ENCODE peak calls at places on chromosomes 16 and 17, in five cellular contexts. Q, I, Y, J and F are unnamed samples. For H3K4me1 and H3K9me3, the result is how much of the 10 kb centered on the place peaks cover.

GRCh38 chr17:55426851-55427586 is 5.4 kb upstream of the MMD start:
- DNase-seq in J (no peak), Q (no peak), Y (no peak), I (no peak), F (no peak)

GRCh38 chr16:15835136-15835878 is 21.5 kb downstream of the MYH11 start:
- DNase-seq in I (no peak), J (no peak), Q (no peak), Y (no peak), F (no peak)

GRCh38 chr17:7720125-7720524 is 2.6 kb downstream of the DNAH2 start:
- DNase-seq in Y (no peak), J (no peak), Q (no peak), I (no peak), F (no peak)

GRCh38 chr17:57675427-57675826 is 69.7 kb downstream of the CCDC182 start:
- DNase-seq in Q (no peak), I (no peak), Y (no peak), J (peak), F (no peak)

GRCh38 chr16:85637808-85638186 is 24.7 kb downstream of the GSE1 start:
- DNase-seq in Q (no peak), J (peak), I (no peak), Y (no peak), F (no peak)

GRCh38 chr17:362721-363120 is 10.1 kb upstream of the RPH3AL start:
- DNase-seq in I (no peak), Q (no peak), Y (no peak), J (no peak), F (no peak)

GRCh38 chr17:4444782-4445473 is 11.2 kb downstream of the SPNS3 start:
- DNase-seq in J (peak), Y (peak), I (no peak), Q (peak), F (peak)

GRCh38 chr16:48112603-48113400 is 43.0 kb downstream of the ABCC12 start:
- DNase-seq in J (no peak), Q (no peak), Y (peak), I (no peak), F (no peak)

GRCh38 chr17:57419940-57420522 is 163.7 kb downstream of the MSI2 start:
- DNase-seq in I (no peak), Y (no peak), Q (no peak), J (no peak), F (no peak)

GRCh38 chr16:17552351-17552750 is 81.6 kb upstream of the XYLT1 start:
- DNase-seq in J (no peak), Q (no peak), Y (no peak), I (no peak), F (no peak)

GRCh38 chr17:63445571-63446217 is 412 bp downstream of the CYB561 start:
- DNase-seq in I (peak), Q (peak), Y (no peak), J (peak), F (no peak)

GRCh38 chr16:68636818-68637217 is 8.3 kb upstream of the CDH3 start:
- DNase-seq in J (no peak), Y (no peak), I (no peak), Q (no peak), F (no peak)

GRCh38 chr17:82228842-82229685 is at the start of gene SLC16A3:
- DNase-seq in Q (peak), J (no peak), I (peak), Y (peak), F (no peak)

GRCh38 chr16:47230296-47230695 is 86.6 kb upstream of the NETO2 start:
- DNase-seq in I (no peak), Y (no peak), J (no peak), Q (no peak), F (no peak)

GRCh38 chr16:75938818-75939217 is 212.5 kb upstream of the CPHXL start:
- DNase-seq in J (no peak), I (no peak), Y (no peak), Q (no peak), F (no peak)

GRCh38 chr16:89860747-89861304 is 12.6 kb upstream of the TCF25 start:
- DNase-seq in Q (peak), J (peak), I (peak), Y (peak), F (peak)

GRCh38 chr16:49622421-49623402 is 233.2 kb downstream of the ZNF423 start:
- DNase-seq in I (no peak), Q (no peak), J (no peak), Y (no peak), F (no peak)

GRCh38 chr17:16438173-16438556 is 22.8 kb downstream of the TRPV2 start:
- DNase-seq in I (no peak), J (no peak), Q (no peak), Y (no peak), F (no peak)
- H3K4me3 ChIP-seq in I (peak), J (peak), Q (peak), Y (peak), F (peak)

GRCh38 chr17:39632153-39632941 is 4.6 kb upstream of the STARD3 start:
- DNase-seq in J (no peak), I (no peak), Q (peak), Y (no peak), F (no peak)
- H3K4me1 ChIP-seq in J (under half), I (under half), Q (under half), Y (under half), F (under half)

DNA sequence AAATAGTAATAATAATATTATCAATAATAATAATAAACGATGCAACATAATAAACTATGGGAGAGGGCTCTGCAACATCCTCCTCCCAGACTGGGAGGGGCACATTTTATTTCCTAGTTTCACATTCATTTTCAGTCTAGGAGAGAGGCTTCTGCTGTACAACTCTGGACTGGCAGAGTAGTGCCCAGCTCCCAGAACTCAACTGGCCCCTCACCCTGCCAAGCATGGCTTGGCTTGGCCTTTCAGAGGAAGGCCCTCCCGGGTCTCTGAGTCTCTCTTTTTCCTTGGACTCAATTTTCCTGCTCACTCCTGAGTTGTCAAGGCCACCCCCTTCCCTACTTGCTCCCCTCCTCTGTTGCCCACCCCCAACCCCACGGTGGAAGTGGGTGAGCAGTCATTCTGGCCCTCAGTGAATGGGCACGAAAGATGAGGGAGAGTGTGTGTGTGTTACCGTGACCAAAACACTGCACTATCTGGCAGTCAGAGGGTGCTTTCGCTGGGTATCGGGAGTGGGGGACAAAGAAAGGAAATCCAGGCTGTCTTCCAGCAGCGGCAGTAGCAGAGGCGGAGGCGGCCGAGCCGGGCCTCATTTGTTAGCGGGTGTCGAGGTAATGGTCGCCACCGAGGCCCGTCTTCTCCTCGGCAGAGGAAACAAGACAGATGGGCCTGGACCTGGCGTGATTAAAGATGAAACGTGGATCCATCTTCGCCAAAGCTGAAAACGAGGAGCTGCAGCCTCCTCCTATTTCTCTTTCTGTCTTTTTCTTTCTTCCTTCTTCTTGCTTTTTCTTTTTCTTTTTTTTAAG is 2.3 kb downstream of the HOXB4 start:
- DNase-seq in Y (no peak), J (no peak), Q (no peak), I (no peak), F (no peak)
- H3K9me3 ChIP-seq in Y (under half), J (under half), Q (under half), I (under half), F (under half)

GRCh38 chr17:61381537-61381936 is 18.1 kb upstream of the TBX2 start:
- DNase-seq in Q (no peak), J (no peak), Y (no peak), I (no peak), F (no peak)
- H3K4me3 ChIP-seq in Q (no peak), J (no peak), Y (no peak), I (no peak), F (no peak)

DNA sequence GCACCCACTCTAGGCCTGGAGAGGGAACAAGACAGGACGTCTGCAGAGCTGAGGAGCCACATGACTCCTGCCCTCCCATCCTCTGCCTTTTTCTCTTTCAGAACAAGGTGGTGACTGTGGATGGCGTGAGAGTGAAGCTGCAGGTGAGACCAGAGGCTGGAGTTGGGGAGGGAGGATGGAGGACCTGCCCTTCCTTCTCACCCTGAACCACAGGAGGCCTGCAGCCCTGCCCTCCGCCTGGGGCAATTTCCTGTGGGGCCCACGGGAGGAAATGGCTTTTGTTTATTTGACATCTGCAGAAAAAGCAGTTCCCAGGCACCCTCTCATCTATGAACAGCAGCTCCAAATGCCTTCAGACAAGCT is 5.1 kb downstream of the RAB37 start:
- DNase-seq in Y (no peak), J (no peak), I (peak), Q (peak), F (no peak)
- H3K4me1 ChIP-seq in Y (under half), J (under half), I (half or more), Q (under half), F (under half)

DNA sequence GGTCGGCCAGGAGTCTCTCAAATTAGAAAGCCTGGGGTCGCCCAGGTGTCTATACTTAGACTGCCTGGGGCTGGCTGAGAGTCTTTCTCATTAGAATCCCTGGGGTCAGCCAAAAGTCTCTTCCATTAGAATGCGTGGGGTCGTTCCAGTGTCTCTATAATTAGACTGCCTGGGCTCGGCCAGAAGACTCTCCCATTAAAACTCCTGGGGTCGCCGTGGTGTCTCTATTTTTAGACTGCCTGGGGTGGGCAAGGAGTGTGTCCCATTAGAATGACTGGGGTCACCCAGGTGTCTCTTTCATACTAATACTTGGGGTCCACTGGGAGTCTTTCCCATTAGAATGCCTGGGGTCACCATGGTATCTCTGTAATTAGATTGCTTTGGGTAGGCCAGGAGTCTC is 2227.7 kb downstream of the TP53TG3F start:
- DNase-seq in Y (no peak), I (no peak), J (no peak), Q (no peak), F (no peak)
- H3K9me3 ChIP-seq in Y (under half), I (under half), J (under half), Q (half or more), F (under half)

GRCh38 chr17:80574496-80574895 is 29.9 kb downstream of the RPTOR start:
- DNase-seq in I (no peak), Y (no peak), Q (no peak), J (no peak), F (no peak)
- H3K4me3 ChIP-seq in I (no peak), Y (no peak), Q (no peak), J (no peak), F (no peak)

GRCh38 chr17:2705263-2705662 is 6.3 kb downstream of the CLUH start:
- DNase-seq in J (no peak), Q (peak), I (no peak), Y (no peak), F (no peak)
- H3K4me1 ChIP-seq in J (under half), Q (under half), I (under half), Y (under half), F (under half)